ENCODE peak calls at places on chromosomes 6 and 20, in nine cellular contexts. One of them, this sample, is unnamed.

GRCh38 chr6:69780585-69781178 is 16.1 kb downstream of the LMBRD1 start:
- DNase-seq in fibroblast of lung: no peak
- DNase-seq in H9: no peak
- DNase-seq in cardiac muscle cell: no peak
- DNase-seq in foreskin keratinocyte: peak
- DNase-seq in DND-41: no peak
- DNase-seq in PC-3: peak
- DNase-seq in heart left ventricle: no peak
- DNase-seq in right atrium auricular region: no peak
- DNase-seq in this sample: no peak

GRCh38 chr20:61162506-61162905 is 89.6 kb upstream of the CDH4 start:
- DNase-seq in DND-41: no peak
- DNase-seq in foreskin keratinocyte: no peak
- DNase-seq in cardiac muscle cell: no peak
- DNase-seq in H9: no peak
- DNase-seq in fibroblast of lung: no peak
- DNase-seq in PC-3: no peak
- DNase-seq in heart left ventricle: no peak
- DNase-seq in right atrium auricular region: no peak
- DNase-seq in this sample: no peak

GRCh38 chr6:170137911-170138910 is 152.7 kb downstream of the DLL1 start:
- DNase-seq in fibroblast of lung: no peak
- DNase-seq in right atrium auricular region: no peak
- DNase-seq in cardiac muscle cell: no peak
- DNase-seq in heart left ventricle: peak
- DNase-seq in DND-41: no peak
- DNase-seq in foreskin keratinocyte: no peak
- DNase-seq in PC-3: no peak
- DNase-seq in H9: no peak
- DNase-seq in this sample: no peak

GRCh38 chr6:131909408-131910218 is 41.6 kb downstream of the CCN2 start:
- DNase-seq in right atrium auricular region: peak
- DNase-seq in foreskin keratinocyte: no peak
- DNase-seq in PC-3: peak
- DNase-seq in H9: peak
- DNase-seq in heart left ventricle: peak
- DNase-seq in DND-41: peak
- DNase-seq in cardiac muscle cell: peak
- DNase-seq in fibroblast of lung: peak
- DNase-seq in this sample: peak

GRCh38 chr6:106981901-106982300 is 7.4 kb upstream of the CD24 start:
- DNase-seq in cardiac muscle cell: no peak
- DNase-seq in foreskin keratinocyte: no peak
- DNase-seq in fibroblast of lung: no peak
- DNase-seq in DND-41: no peak
- DNase-seq in PC-3: no peak
- DNase-seq in H9: no peak
- DNase-seq in right atrium auricular region: no peak
- DNase-seq in heart left ventricle: no peak
- DNase-seq in this sample: no peak

GRCh38 chr6:158472453-158472852 is 87.4 kb upstream of the TMEM181 start:
- DNase-seq in DND-41: no peak
- DNase-seq in H9: no peak
- DNase-seq in heart left ventricle: no peak
- DNase-seq in fibroblast of lung: no peak
- DNase-seq in foreskin keratinocyte: no peak
- DNase-seq in cardiac muscle cell: no peak
- DNase-seq in right atrium auricular region: no peak
- DNase-seq in PC-3: no peak
- DNase-seq in this sample: no peak

GRCh38 chr6:41416165-41416837 is 80.9 kb downstream of the NCR2 start:
- DNase-seq in PC-3: no peak
- DNase-seq in DND-41: peak
- DNase-seq in heart left ventricle: no peak
- DNase-seq in right atrium auricular region: no peak
- DNase-seq in foreskin keratinocyte: no peak
- DNase-seq in cardiac muscle cell: no peak
- DNase-seq in fibroblast of lung: no peak
- DNase-seq in H9: no peak
- DNase-seq in this sample: no peak

GRCh38 chr6:21856844-21857243 is 263.3 kb downstream of the SOX4 start:
- DNase-seq in H9: no peak
- DNase-seq in fibroblast of lung: peak
- DNase-seq in foreskin keratinocyte: peak
- DNase-seq in cardiac muscle cell: no peak
- DNase-seq in DND-41: no peak
- DNase-seq in PC-3: peak
- DNase-seq in right atrium auricular region: no peak
- DNase-seq in heart left ventricle: no peak
- DNase-seq in this sample: no peak

GRCh38 chr6:69866351-69867074 is at the start of gene COL19A1:
- DNase-seq in right atrium auricular region: no peak
- DNase-seq in PC-3: peak
- DNase-seq in cardiac muscle cell: peak
- DNase-seq in foreskin keratinocyte: no peak
- DNase-seq in heart left ventricle: peak
- DNase-seq in DND-41: no peak
- DNase-seq in fibroblast of lung: peak
- DNase-seq in H9: peak
- DNase-seq in this sample: no peak

GRCh38 chr20:63706852-63707557 is 771 bp downstream of the ARFRP1 start:
- DNase-seq in DND-41: peak
- DNase-seq in PC-3: peak
- DNase-seq in H9: peak
- DNase-seq in foreskin keratinocyte: no peak
- DNase-seq in cardiac muscle cell: peak
- DNase-seq in fibroblast of lung: no peak
- DNase-seq in heart left ventricle: peak
- DNase-seq in right atrium auricular region: no peak
- DNase-seq in this sample: peak

GRCh38 chr6:44081753-44082152 is 45.5 kb downstream of the MRPL14 start:
- DNase-seq in PC-3: no peak
- DNase-seq in H9: no peak
- DNase-seq in cardiac muscle cell: no peak
- DNase-seq in fibroblast of lung: no peak
- DNase-seq in DND-41: no peak
- DNase-seq in foreskin keratinocyte: no peak
- DNase-seq in heart left ventricle: no peak
- DNase-seq in right atrium auricular region: no peak
- DNase-seq in this sample: no peak

GRCh38 chr6:159311618-159312017 is 142.4 kb downstream of the FNDC1 start:
- DNase-seq in DND-41: no peak
- DNase-seq in right atrium auricular region: no peak
- DNase-seq in H9: no peak
- DNase-seq in foreskin keratinocyte: no peak
- DNase-seq in cardiac muscle cell: no peak
- DNase-seq in heart left ventricle: no peak
- DNase-seq in fibroblast of lung: peak
- DNase-seq in PC-3: peak
- DNase-seq in this sample: no peak

GRCh38 chr6:28081486-28081751 is 1.1 kb downstream of the ZNF165 start:
- DNase-seq in cardiac muscle cell: no peak
- DNase-seq in foreskin keratinocyte: no peak
- DNase-seq in right atrium auricular region: no peak
- DNase-seq in DND-41: peak
- DNase-seq in heart left ventricle: no peak
- DNase-seq in H9: no peak
- DNase-seq in PC-3: no peak
- DNase-seq in fibroblast of lung: peak
- DNase-seq in this sample: no peak

GRCh38 chr6:1122083-1122482 is 189.8 kb upstream of the FOXQ1 start:
- DNase-seq in foreskin keratinocyte: no peak
- DNase-seq in H9: no peak
- DNase-seq in cardiac muscle cell: no peak
- DNase-seq in heart left ventricle: no peak
- DNase-seq in right atrium auricular region: no peak
- DNase-seq in fibroblast of lung: no peak
- DNase-seq in PC-3: no peak
- DNase-seq in DND-41: no peak
- DNase-seq in this sample: no peak

DNA sequence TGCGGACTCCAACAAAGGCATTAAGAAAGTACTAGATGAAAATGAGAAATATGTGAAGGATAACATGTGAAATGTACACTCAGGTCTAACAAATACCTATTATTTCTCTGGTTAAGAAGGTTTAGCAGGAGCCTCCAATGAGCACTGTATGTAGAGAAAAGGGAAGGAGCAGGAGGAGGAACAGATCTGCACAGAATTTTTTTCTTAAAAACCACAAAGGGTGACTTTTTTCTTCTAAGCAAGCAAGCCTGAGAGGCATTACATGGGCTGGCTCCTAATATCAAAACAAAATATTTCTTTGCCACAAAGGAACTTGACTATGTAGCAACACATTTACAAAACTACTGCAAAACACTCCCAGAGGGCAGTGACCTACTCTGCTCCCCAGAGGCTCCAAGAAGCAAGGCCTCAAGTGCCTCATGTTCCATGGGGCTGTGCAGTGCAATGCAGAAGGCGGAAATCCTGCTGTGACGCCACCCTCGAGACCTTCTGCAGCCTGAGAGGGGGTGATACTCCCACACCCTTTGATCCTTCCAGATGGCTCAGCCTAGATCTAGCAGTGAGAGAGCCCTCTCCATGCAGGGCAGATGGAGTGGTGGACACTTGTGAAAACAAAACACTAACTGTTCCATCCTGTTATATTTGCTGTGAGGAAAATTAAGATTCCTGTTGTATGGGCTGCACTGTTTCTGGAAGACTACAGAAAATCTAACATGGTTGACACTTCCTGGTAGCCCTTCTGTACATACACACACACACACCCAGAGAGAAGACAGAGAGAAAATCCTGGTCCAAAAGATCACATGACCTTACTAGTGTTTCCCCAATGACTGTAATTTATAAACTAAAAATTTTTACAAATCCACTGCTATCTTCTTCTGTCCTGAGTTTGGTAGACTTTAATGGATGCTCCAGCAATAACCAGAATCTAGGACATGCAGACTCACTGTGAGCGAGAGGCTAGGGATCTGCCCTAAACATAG is 36.0 kb upstream of the SMIM29 start:
- DNase-seq in PC-3: no peak
- DNase-seq in heart left ventricle: peak
- DNase-seq in fibroblast of lung: peak
- DNase-seq in right atrium auricular region: no peak
- DNase-seq in foreskin keratinocyte: no peak
- DNase-seq in DND-41: peak
- DNase-seq in cardiac muscle cell: no peak
- DNase-seq in H9: no peak
- DNase-seq in this sample: peak
- TF ChIP-seq CTCF in PC-3: no peak
- TF ChIP-seq CTCF in heart left ventricle: no peak
- TF ChIP-seq CTCF in fibroblast of lung: no peak
- TF ChIP-seq CTCF in right atrium auricular region: no peak
- TF ChIP-seq CTCF in foreskin keratinocyte: no peak
- TF ChIP-seq CTCF in DND-41: no peak
- TF ChIP-seq CTCF in cardiac muscle cell: no peak
- TF ChIP-seq CTCF in H9: no peak
- TF ChIP-seq CTCF in this sample: no peak

GRCh38 chr6:15827492-15828255 is 164.8 kb upstream of the DTNBP1 start:
- DNase-seq in fibroblast of lung: no peak
- DNase-seq in H9: no peak
- DNase-seq in heart left ventricle: peak
- DNase-seq in right atrium auricular region: no peak
- DNase-seq in PC-3: no peak
- DNase-seq in foreskin keratinocyte: no peak
- DNase-seq in cardiac muscle cell: no peak
- DNase-seq in DND-41: no peak
- DNase-seq in this sample: no peak
- H3K27ac ChIP-seq in fibroblast of lung: no peak
- H3K27ac ChIP-seq in H9: no peak
- H3K27ac ChIP-seq in heart left ventricle: no peak
- H3K27ac ChIP-seq in right atrium auricular region: peak
- H3K27ac ChIP-seq in PC-3: no peak
- H3K27ac ChIP-seq in foreskin keratinocyte: no peak
- H3K27ac ChIP-seq in cardiac muscle cell: no peak
- H3K27ac ChIP-seq in DND-41: no peak
- H3K27ac ChIP-seq in this sample: no peak

DNA sequence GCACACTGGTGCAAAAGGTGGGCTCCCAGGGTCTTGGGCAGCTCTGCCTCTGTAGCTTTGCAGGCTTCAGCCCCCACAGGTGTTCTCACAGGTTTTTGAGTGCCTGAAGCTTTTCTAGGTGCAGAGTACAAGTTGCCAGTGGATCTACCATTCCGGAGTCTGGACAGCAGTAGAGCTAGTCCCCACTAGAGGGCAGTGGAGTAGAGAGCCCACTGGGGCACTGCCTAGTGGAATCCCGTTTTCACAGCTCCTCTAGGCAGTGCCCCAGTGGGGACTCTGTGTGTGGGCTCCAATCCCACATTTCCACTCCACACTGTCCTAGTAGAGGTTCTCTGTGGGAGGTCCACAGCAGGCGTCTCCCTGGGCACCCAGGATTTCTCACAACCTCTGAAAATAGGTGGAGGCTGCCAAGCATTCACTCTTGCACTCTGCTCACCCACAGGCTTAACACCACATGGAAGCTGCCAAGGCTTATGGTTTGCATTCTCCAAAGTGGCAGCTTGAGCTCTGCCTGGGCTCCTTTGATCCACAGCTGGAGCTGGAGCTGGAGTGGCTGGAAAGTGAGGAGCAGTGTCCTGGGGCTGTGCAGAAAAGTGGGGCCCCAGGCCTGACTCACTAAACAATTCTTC is 86.3 kb upstream of the PROKR2 start:
- DNase-seq in PC-3: peak
- DNase-seq in DND-41: peak
- DNase-seq in foreskin keratinocyte: no peak
- DNase-seq in fibroblast of lung: no peak
- DNase-seq in right atrium auricular region: no peak
- DNase-seq in heart left ventricle: no peak
- DNase-seq in H9: peak
- DNase-seq in cardiac muscle cell: peak
- DNase-seq in this sample: peak
- TF ChIP-seq CTCF in PC-3: peak
- TF ChIP-seq CTCF in DND-41: peak
- TF ChIP-seq CTCF in foreskin keratinocyte: peak
- TF ChIP-seq CTCF in fibroblast of lung: no peak
- TF ChIP-seq CTCF in right atrium auricular region: no peak
- TF ChIP-seq CTCF in heart left ventricle: no peak
- TF ChIP-seq CTCF in H9: peak
- TF ChIP-seq CTCF in cardiac muscle cell: peak
- TF ChIP-seq CTCF in this sample: peak

GRCh38 chr20:43786885-43787284 is 60.1 kb upstream of the GTSF1L start:
- DNase-seq in cardiac muscle cell: no peak
- DNase-seq in right atrium auricular region: no peak
- DNase-seq in foreskin keratinocyte: no peak
- DNase-seq in DND-41: no peak
- DNase-seq in fibroblast of lung: no peak
- DNase-seq in heart left ventricle: no peak
- DNase-seq in PC-3: no peak
- DNase-seq in H9: no peak
- DNase-seq in this sample: no peak

GRCh38 chr20:43776691-43777090 is 49.9 kb upstream of the GTSF1L start:
- DNase-seq in heart left ventricle: no peak
- DNase-seq in PC-3: peak
- DNase-seq in right atrium auricular region: no peak
- DNase-seq in H9: no peak
- DNase-seq in fibroblast of lung: no peak
- DNase-seq in cardiac muscle cell: no peak
- DNase-seq in DND-41: no peak
- DNase-seq in foreskin keratinocyte: no peak
- DNase-seq in this sample: no peak

GRCh38 chr20:43778375-43778774 is 51.6 kb upstream of the GTSF1L start:
- DNase-seq in DND-41: no peak
- DNase-seq in heart left ventricle: no peak
- DNase-seq in foreskin keratinocyte: no peak
- DNase-seq in cardiac muscle cell: no peak
- DNase-seq in H9: no peak
- DNase-seq in fibroblast of lung: no peak
- DNase-seq in PC-3: no peak
- DNase-seq in right atrium auricular region: no peak
- DNase-seq in this sample: no peak

GRCh38 chr20:43781215-43781614 is 54.4 kb upstream of the GTSF1L start:
- DNase-seq in H9: no peak
- DNase-seq in right atrium auricular region: no peak
- DNase-seq in cardiac muscle cell: no peak
- DNase-seq in fibroblast of lung: no peak
- DNase-seq in heart left ventricle: no peak
- DNase-seq in foreskin keratinocyte: no peak
- DNase-seq in DND-41: peak
- DNase-seq in PC-3: no peak
- DNase-seq in this sample: no peak
- H3K27ac ChIP-seq in H9: no peak
- H3K27ac ChIP-seq in right atrium auricular region: no peak
- H3K27ac ChIP-seq in cardiac muscle cell: no peak
- H3K27ac ChIP-seq in fibroblast of lung: no peak
- H3K27ac ChIP-seq in heart left ventricle: no peak
- H3K27ac ChIP-seq in foreskin keratinocyte: no peak
- H3K27ac ChIP-seq in DND-41: no peak
- H3K27ac ChIP-seq in PC-3: no peak
- H3K27ac ChIP-seq in this sample: no peak